ENCODE peak calls at places on chromosomes 6 and 20, in eight cellular contexts. One of them, this sample, is unnamed. For H3K9me3, the result is how much of the 10 kb centered on the place peaks cover.

GRCh38 chr20:51054233-51054632 is 31.3 kb upstream of the KCNG1 start:
- DNase-seq in tibial artery: no peak
- DNase-seq in WERI-Rb-1: no peak
- DNase-seq in breast epithelium: peak
- DNase-seq in stomach: no peak
- DNase-seq in mucosa of descending colon: no peak
- DNase-seq in OCI-LY7: no peak
- DNase-seq in fibroblast of lung: no peak
- DNase-seq in this sample: no peak

GRCh38 chr20:17026346-17026745 is 200.5 kb upstream of the PCSK2 start:
- DNase-seq in tibial artery: no peak
- DNase-seq in WERI-Rb-1: no peak
- DNase-seq in breast epithelium: no peak
- DNase-seq in stomach: no peak
- DNase-seq in mucosa of descending colon: no peak
- DNase-seq in OCI-LY7: no peak
- DNase-seq in fibroblast of lung: peak
- DNase-seq in this sample: no peak

GRCh38 chr20:17648782-17649730 is 33.0 kb downstream of the RRBP1 start:
- DNase-seq in tibial artery: peak
- DNase-seq in WERI-Rb-1: peak
- DNase-seq in breast epithelium: no peak
- DNase-seq in stomach: peak
- DNase-seq in mucosa of descending colon: peak
- DNase-seq in OCI-LY7: peak
- DNase-seq in fibroblast of lung: no peak
- DNase-seq in this sample: no peak

GRCh38 chr20:31572042-31572700 is 32.9 kb upstream of the ID1 start:
- DNase-seq in tibial artery: no peak
- DNase-seq in WERI-Rb-1: peak
- DNase-seq in breast epithelium: no peak
- DNase-seq in stomach: no peak
- DNase-seq in mucosa of descending colon: no peak
- DNase-seq in OCI-LY7: no peak
- DNase-seq in fibroblast of lung: no peak
- DNase-seq in this sample: no peak

GRCh38 chr6:148874698-148875293 is 128.0 kb downstream of the UST start:
- DNase-seq in tibial artery: no peak
- DNase-seq in WERI-Rb-1: no peak
- DNase-seq in breast epithelium: no peak
- DNase-seq in stomach: no peak
- DNase-seq in mucosa of descending colon: no peak
- DNase-seq in OCI-LY7: no peak
- DNase-seq in fibroblast of lung: peak
- DNase-seq in this sample: no peak

GRCh38 chr6:127567476-127567875 is 9.5 kb upstream of the C6orf58 start:
- DNase-seq in tibial artery: no peak
- DNase-seq in WERI-Rb-1: no peak
- DNase-seq in breast epithelium: no peak
- DNase-seq in stomach: no peak
- DNase-seq in mucosa of descending colon: no peak
- DNase-seq in OCI-LY7: no peak
- DNase-seq in fibroblast of lung: no peak
- DNase-seq in this sample: no peak

GRCh38 chr6:161918154-161918553 is 644.3 kb upstream of the AGPAT4 start:
- DNase-seq in tibial artery: no peak
- DNase-seq in WERI-Rb-1: no peak
- DNase-seq in breast epithelium: no peak
- DNase-seq in stomach: no peak
- DNase-seq in mucosa of descending colon: no peak
- DNase-seq in OCI-LY7: no peak
- DNase-seq in fibroblast of lung: peak
- DNase-seq in this sample: no peak

GRCh38 chr6:8707956-8708772 is 272.8 kb upstream of the SLC35B3 start:
- DNase-seq in tibial artery: no peak
- DNase-seq in WERI-Rb-1: peak
- DNase-seq in breast epithelium: peak
- DNase-seq in stomach: peak
- DNase-seq in mucosa of descending colon: no peak
- DNase-seq in OCI-LY7: peak
- DNase-seq in fibroblast of lung: peak
- DNase-seq in this sample: no peak

GRCh38 chr6:79372757-79373156 is 138.3 kb upstream of the HMGN3 start:
- DNase-seq in tibial artery: no peak
- DNase-seq in WERI-Rb-1: no peak
- DNase-seq in breast epithelium: no peak
- DNase-seq in stomach: no peak
- DNase-seq in mucosa of descending colon: no peak
- DNase-seq in OCI-LY7: no peak
- DNase-seq in fibroblast of lung: no peak
- DNase-seq in this sample: no peak

GRCh38 chr20:51420111-51420510 is 122.4 kb downstream of the NFATC2 start:
- DNase-seq in tibial artery: no peak
- DNase-seq in WERI-Rb-1: no peak
- DNase-seq in breast epithelium: no peak
- DNase-seq in stomach: no peak
- DNase-seq in mucosa of descending colon: no peak
- DNase-seq in OCI-LY7: no peak
- DNase-seq in fibroblast of lung: peak
- DNase-seq in this sample: no peak

GRCh38 chr20:59771506-59772372 is 161.7 kb downstream of the SYCP2 start:
- DNase-seq in tibial artery: peak
- DNase-seq in WERI-Rb-1: no peak
- DNase-seq in breast epithelium: no peak
- DNase-seq in stomach: no peak
- DNase-seq in mucosa of descending colon: no peak
- DNase-seq in OCI-LY7: no peak
- DNase-seq in fibroblast of lung: no peak
- DNase-seq in this sample: no peak

GRCh38 chr20:25277051-25277801 is 29.3 kb downstream of the PYGB start:
- DNase-seq in tibial artery: peak
- DNase-seq in WERI-Rb-1: peak
- DNase-seq in breast epithelium: peak
- DNase-seq in stomach: peak
- DNase-seq in mucosa of descending colon: peak
- DNase-seq in OCI-LY7: no peak
- DNase-seq in fibroblast of lung: no peak
- DNase-seq in this sample: no peak

GRCh38 chr6:128139519-128139918 is 238.7 kb upstream of the THEMIS start:
- DNase-seq in tibial artery: no peak
- DNase-seq in WERI-Rb-1: no peak
- DNase-seq in breast epithelium: no peak
- DNase-seq in stomach: no peak
- DNase-seq in mucosa of descending colon: no peak
- DNase-seq in OCI-LY7: no peak
- DNase-seq in fibroblast of lung: peak
- DNase-seq in this sample: no peak

GRCh38 chr20:2652724-2653510 is 485 bp downstream of the NOP56 start:
- DNase-seq in tibial artery: peak
- DNase-seq in WERI-Rb-1: peak
- DNase-seq in breast epithelium: no peak
- DNase-seq in stomach: no peak
- DNase-seq in mucosa of descending colon: peak
- DNase-seq in OCI-LY7: peak
- DNase-seq in fibroblast of lung: no peak
- DNase-seq in this sample: no peak

GRCh38 chr6:154615483-154616025 is 105.1 kb upstream of the CNKSR3 start:
- DNase-seq in tibial artery: peak
- DNase-seq in WERI-Rb-1: no peak
- DNase-seq in breast epithelium: peak
- DNase-seq in stomach: peak
- DNase-seq in mucosa of descending colon: peak
- DNase-seq in OCI-LY7: no peak
- DNase-seq in fibroblast of lung: peak
- DNase-seq in this sample: no peak

GRCh38 chr6:43334466-43335095 is 26.0 kb upstream of the CRIP3 start:
- DNase-seq in tibial artery: no peak
- DNase-seq in WERI-Rb-1: peak
- DNase-seq in breast epithelium: no peak
- DNase-seq in stomach: no peak
- DNase-seq in mucosa of descending colon: no peak
- DNase-seq in OCI-LY7: peak
- DNase-seq in fibroblast of lung: peak
- DNase-seq in this sample: no peak

GRCh38 chr20:364905-365794 is 15.4 kb upstream of the TRIB3 start:
- DNase-seq in tibial artery: no peak
- DNase-seq in WERI-Rb-1: no peak
- DNase-seq in breast epithelium: no peak
- DNase-seq in stomach: no peak
- DNase-seq in mucosa of descending colon: no peak
- DNase-seq in OCI-LY7: peak
- DNase-seq in fibroblast of lung: peak
- DNase-seq in this sample: no peak

GRCh38 chr6:109174911-109175310 is 79.6 kb downstream of the CEP57L1 start:
- DNase-seq in tibial artery: no peak
- DNase-seq in WERI-Rb-1: no peak
- DNase-seq in breast epithelium: no peak
- DNase-seq in stomach: no peak
- DNase-seq in mucosa of descending colon: no peak
- DNase-seq in OCI-LY7: no peak
- DNase-seq in fibroblast of lung: peak
- DNase-seq in this sample: no peak

DNA sequence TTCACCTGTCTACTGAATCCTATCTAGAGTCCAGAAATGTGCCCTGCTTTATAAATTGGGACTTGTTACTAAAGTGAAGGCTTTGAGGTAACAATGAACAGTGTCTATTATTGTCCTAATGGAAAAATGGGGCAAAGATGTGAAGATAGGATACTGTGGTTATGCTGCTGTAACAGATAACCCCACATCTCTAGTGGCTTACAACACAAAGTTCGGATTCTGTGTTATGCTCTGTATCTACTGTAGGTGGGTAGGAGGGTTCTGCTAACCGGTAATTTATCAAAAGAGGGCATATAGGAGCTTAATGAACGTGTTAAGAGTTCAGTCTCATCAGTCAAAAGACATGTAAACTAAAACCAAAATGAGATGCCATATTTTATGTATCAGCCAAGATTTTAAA is 6.2 kb downstream of the NAA20 start:
- DNase-seq in tibial artery: no peak
- DNase-seq in WERI-Rb-1: no peak
- DNase-seq in breast epithelium: no peak
- DNase-seq in stomach: no peak
- DNase-seq in mucosa of descending colon: no peak
- DNase-seq in OCI-LY7: no peak
- DNase-seq in fibroblast of lung: no peak
- DNase-seq in this sample: no peak
- H3K9me3 ChIP-seq in tibial artery: under half
- H3K9me3 ChIP-seq in WERI-Rb-1: under half
- H3K9me3 ChIP-seq in breast epithelium: under half
- H3K9me3 ChIP-seq in stomach: under half
- H3K9me3 ChIP-seq in mucosa of descending colon: under half
- H3K9me3 ChIP-seq in OCI-LY7: under half
- H3K9me3 ChIP-seq in fibroblast of lung: under half
- H3K9me3 ChIP-seq in this sample: under half

GRCh38 chr20:63731410-63731809 is 5.1 kb upstream of the LIME1 start:
- DNase-seq in tibial artery: no peak
- DNase-seq in WERI-Rb-1: no peak
- DNase-seq in breast epithelium: no peak
- DNase-seq in stomach: no peak
- DNase-seq in mucosa of descending colon: no peak
- DNase-seq in OCI-LY7: no peak
- DNase-seq in fibroblast of lung: no peak
- DNase-seq in this sample: no peak
- H3K4me3 ChIP-seq in tibial artery: no peak
- H3K4me3 ChIP-seq in WERI-Rb-1: no peak
- H3K4me3 ChIP-seq in breast epithelium: no peak
- H3K4me3 ChIP-seq in stomach: no peak
- H3K4me3 ChIP-seq in mucosa of descending colon: no peak
- H3K4me3 ChIP-seq in OCI-LY7: peak
- H3K4me3 ChIP-seq in fibroblast of lung: no peak
- H3K4me3 ChIP-seq in this sample: no peak

GRCh38 chr20:21511485-21511849 is 2.4 kb downstream of the NKX2-2 start:
- DNase-seq in tibial artery: no peak
- DNase-seq in WERI-Rb-1: no peak
- DNase-seq in breast epithelium: no peak
- DNase-seq in stomach: no peak
- DNase-seq in mucosa of descending colon: no peak
- DNase-seq in OCI-LY7: no peak
- DNase-seq in fibroblast of lung: no peak
- DNase-seq in this sample: no peak

GRCh38 chr20:21509079-21509596 is 4.7 kb downstream of the NKX2-2 start:
- DNase-seq in tibial artery: no peak
- DNase-seq in WERI-Rb-1: no peak
- DNase-seq in breast epithelium: no peak
- DNase-seq in stomach: no peak
- DNase-seq in mucosa of descending colon: no peak
- DNase-seq in OCI-LY7: no peak
- DNase-seq in fibroblast of lung: no peak
- DNase-seq in this sample: no peak

GRCh38 chr20:21509597-21510331 is 4.1 kb downstream of the NKX2-2 start:
- DNase-seq in tibial artery: no peak
- DNase-seq in WERI-Rb-1: no peak
- DNase-seq in breast epithelium: no peak
- DNase-seq in stomach: no peak
- DNase-seq in mucosa of descending colon: no peak
- DNase-seq in OCI-LY7: no peak
- DNase-seq in fibroblast of lung: peak
- DNase-seq in this sample: no peak

GRCh38 chr20:21510995-21511394 is 2.9 kb downstream of the NKX2-2 start:
- DNase-seq in tibial artery: no peak
- DNase-seq in WERI-Rb-1: no peak
- DNase-seq in breast epithelium: no peak
- DNase-seq in stomach: no peak
- DNase-seq in mucosa of descending colon: no peak
- DNase-seq in OCI-LY7: no peak
- DNase-seq in fibroblast of lung: no peak
- DNase-seq in this sample: no peak

DNA sequence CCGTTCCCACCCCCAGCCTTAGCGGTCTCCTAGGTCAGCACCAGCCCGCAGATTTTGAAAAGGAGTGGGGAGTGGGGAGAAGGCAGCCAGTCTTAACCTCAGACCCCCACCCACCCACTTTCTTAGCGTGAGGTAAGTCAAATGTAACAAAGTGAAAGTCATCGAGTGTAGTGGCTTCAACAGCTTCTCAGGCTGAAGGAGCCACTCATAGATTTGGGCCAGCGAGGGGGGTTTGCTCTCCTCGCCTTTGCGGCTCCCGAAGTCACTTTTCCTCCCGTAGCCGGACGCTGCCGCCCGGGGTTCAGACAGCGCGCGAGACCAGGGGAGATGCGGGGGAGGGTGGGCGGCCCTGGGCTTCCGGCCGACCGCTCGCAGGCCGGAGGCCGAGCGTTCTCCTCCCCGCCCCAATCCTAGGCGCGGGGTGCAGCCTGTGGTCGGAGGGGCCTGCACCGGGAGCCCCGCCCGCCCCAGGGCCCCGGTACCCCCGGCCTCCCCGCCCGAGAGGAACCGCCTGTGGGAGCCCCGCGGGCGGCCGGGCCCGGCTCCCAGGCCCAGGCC is 3.4 kb downstream of the NKX2-2 start:
- DNase-seq in tibial artery: no peak
- DNase-seq in WERI-Rb-1: no peak
- DNase-seq in breast epithelium: no peak
- DNase-seq in stomach: no peak
- DNase-seq in mucosa of descending colon: no peak
- DNase-seq in OCI-LY7: no peak
- DNase-seq in fibroblast of lung: peak
- DNase-seq in this sample: no peak
- H3K9me3 ChIP-seq in tibial artery: under half
- H3K9me3 ChIP-seq in WERI-Rb-1: under half
- H3K9me3 ChIP-seq in breast epithelium: under half
- H3K9me3 ChIP-seq in stomach: under half
- H3K9me3 ChIP-seq in mucosa of descending colon: under half
- H3K9me3 ChIP-seq in OCI-LY7: under half
- H3K9me3 ChIP-seq in fibroblast of lung: under half
- H3K9me3 ChIP-seq in this sample: under half

GRCh38 chr6:28553986-28554881 is 28.6 kb downstream of the GPX5 start:
- DNase-seq in tibial artery: no peak
- DNase-seq in WERI-Rb-1: no peak
- DNase-seq in breast epithelium: no peak
- DNase-seq in stomach: no peak
- DNase-seq in mucosa of descending colon: no peak
- DNase-seq in OCI-LY7: no peak
- DNase-seq in fibroblast of lung: no peak
- DNase-seq in this sample: no peak
- H3K4me3 ChIP-seq in tibial artery: no peak
- H3K4me3 ChIP-seq in WERI-Rb-1: no peak
- H3K4me3 ChIP-seq in breast epithelium: no peak
- H3K4me3 ChIP-seq in stomach: no peak
- H3K4me3 ChIP-seq in mucosa of descending colon: no peak
- H3K4me3 ChIP-seq in OCI-LY7: no peak
- H3K4me3 ChIP-seq in fibroblast of lung: no peak
- H3K4me3 ChIP-seq in this sample: no peak

This sample was measured in effector memory CD4-positive, alpha-beta T cell.